ENCODE peak calls at places on chromosomes 4 and X, in six cellular contexts. F is heart left ventricle, D is GM12878, U is upper lobe of left lung, N is uterus, A is IMR-90. B is an unnamed sample.

GRCh38 chr4:105651879-105652640 is 56.4 kb downstream of the INTS12 start:
- DNase-seq in N (no peak), U (no peak), D (no peak), A (no peak), F (no peak), B (no peak)

GRCh38 chr4:26069218-26069617 is 155.2 kb downstream of the SMIM20 start:
- DNase-seq in D (no peak), A (peak; percentile 47), N (no peak), F (no peak), U (no peak), B (no peak)

GRCh38 chrX:112979879-112980278 is 139.2 kb upstream of the AMOT start:
- DNase-seq in D (no peak), N (no peak), F (no peak), A (no peak), U (no peak), B (no peak)

GRCh38 chrX:3815896-3816664 is 102.6 kb upstream of the PRKX start:
- DNase-seq in D (peak; percentile 13), A (peak; percentile 12), U (peak; percentile 86), F (peak; percentile 23), N (peak; percentile 48), B (peak; percentile 22)

GRCh38 chr4:121073672-121074386 is 1.5 kb upstream of the NDNF start:
- DNase-seq in F (no peak), U (no peak), A (no peak), D (no peak), N (no peak), B (no peak)

GRCh38 chr4:135144498-135144897 is 942.9 kb upstream of the PABPC4L start:
- DNase-seq in N (no peak), D (no peak), F (no peak), U (no peak), A (no peak), B (no peak)

GRCh38 chr4:103011378-103012025 is 8.0 kb downstream of the SLC9B1 start:
- DNase-seq in D (no peak), N (peak; percentile 23), A (peak; percentile 48), U (no peak), F (no peak), B (peak; percentile 48)

GRCh38 chr4:1763550-1764080 is 29.5 kb upstream of the FGFR3 start:
- DNase-seq in U (no peak), N (peak; percentile 23), A (peak; percentile 22), F (no peak), D (no peak), B (peak; percentile 52)

GRCh38 chrX:40543661-40544328 is 37.0 kb upstream of the ATP6AP2 start:
- DNase-seq in D (peak; percentile 33), N (peak; percentile 33), A (peak; percentile 71), F (no peak), U (no peak), B (peak; percentile 17)

GRCh38 chrX:83508006-83508405 is at the start of gene POU3F4:
- DNase-seq in D (no peak), U (peak; percentile 15), N (no peak), F (no peak), A (no peak), B (peak; percentile 30)

GRCh38 chr4:106806158-106806797 is 229.8 kb downstream of the DKK2 start:
- DNase-seq in U (no peak), D (no peak), A (no peak), F (no peak), N (no peak), B (no peak)

GRCh38 chrX:7985568-7985967 is 58.4 kb upstream of the PNPLA4 start:
- DNase-seq in F (no peak), A (peak; percentile 30), U (no peak), D (no peak), N (no peak), B (no peak)

GRCh38 chrX:97126020-97126419 is 242.3 kb downstream of the RPA4 start:
- DNase-seq in D (no peak), F (no peak), N (no peak), A (peak; percentile 73), U (no peak), B (no peak)

GRCh38 chr4:46993075-46994006 is at the start of gene GABRA4:
- DNase-seq in F (peak; percentile 23), N (no peak), A (no peak), D (no peak), U (peak; percentile 65), B (no peak)

GRCh38 chrX:5957506-5957905 is 271.2 kb downstream of the NLGN4X start:
- DNase-seq in N (no peak), U (no peak), F (no peak), A (no peak), D (no peak), B (no peak)

GRCh38 chr4:182212211-182212761 is 30.9 kb upstream of the TENM3 start:
- DNase-seq in D (no peak), F (no peak), U (peak; percentile 45), A (peak; percentile 65), N (no peak), B (peak; percentile 17)

GRCh38 chr4:181593703-181594102 is 649.5 kb upstream of the TENM3 start:
- DNase-seq in D (no peak), U (no peak), F (no peak), N (no peak), A (no peak), B (no peak)

GRCh38 chr4:13159041-13159620 is 325.0 kb downstream of the RAB28 start:
- DNase-seq in F (no peak), N (no peak), A (no peak), D (no peak), U (no peak), B (no peak)

GRCh38 chr4:150769235-150769634 is 187.3 kb downstream of the MAB21L2 start:
- DNase-seq in F (no peak), A (peak; percentile 70), N (no peak), D (no peak), U (no peak), B (no peak)

GRCh38 chrX:65702956-65703355 is 35.5 kb downstream of the MSN start:
- DNase-seq in A (no peak), D (no peak), F (no peak), U (no peak), N (no peak), B (no peak)

GRCh38 chr4:98363431-98363830 is 102.2 kb downstream of the RAP1GDS1 start:
- DNase-seq in A (no peak), U (no peak), N (no peak), D (no peak), F (no peak), B (no peak)

GRCh38 chr4:182380701-182381295 is 137.6 kb downstream of the TENM3 start:
- DNase-seq in D (no peak), U (no peak), A (no peak), N (no peak), F (no peak), B (no peak)

GRCh38 chr4:157075811-157076577 is at the start of gene GLRB:
- DNase-seq in D (no peak), F (peak; percentile 20), A (peak; percentile 11), N (peak; percentile 16), U (peak; percentile 88), B (peak; percentile 34)

GRCh38 chrX:118520858-118521206 is 25.2 kb downstream of the DOCK11 start:
- DNase-seq in D (no peak), U (no peak), A (no peak), F (no peak), N (no peak), B (no peak)

GRCh38 chr4:54063224-54063623 is 1.2 kb downstream of the CHIC2 start:
- DNase-seq in F (no peak), A (peak; percentile 60), N (no peak), U (no peak), D (no peak), B (no peak)

DNA sequence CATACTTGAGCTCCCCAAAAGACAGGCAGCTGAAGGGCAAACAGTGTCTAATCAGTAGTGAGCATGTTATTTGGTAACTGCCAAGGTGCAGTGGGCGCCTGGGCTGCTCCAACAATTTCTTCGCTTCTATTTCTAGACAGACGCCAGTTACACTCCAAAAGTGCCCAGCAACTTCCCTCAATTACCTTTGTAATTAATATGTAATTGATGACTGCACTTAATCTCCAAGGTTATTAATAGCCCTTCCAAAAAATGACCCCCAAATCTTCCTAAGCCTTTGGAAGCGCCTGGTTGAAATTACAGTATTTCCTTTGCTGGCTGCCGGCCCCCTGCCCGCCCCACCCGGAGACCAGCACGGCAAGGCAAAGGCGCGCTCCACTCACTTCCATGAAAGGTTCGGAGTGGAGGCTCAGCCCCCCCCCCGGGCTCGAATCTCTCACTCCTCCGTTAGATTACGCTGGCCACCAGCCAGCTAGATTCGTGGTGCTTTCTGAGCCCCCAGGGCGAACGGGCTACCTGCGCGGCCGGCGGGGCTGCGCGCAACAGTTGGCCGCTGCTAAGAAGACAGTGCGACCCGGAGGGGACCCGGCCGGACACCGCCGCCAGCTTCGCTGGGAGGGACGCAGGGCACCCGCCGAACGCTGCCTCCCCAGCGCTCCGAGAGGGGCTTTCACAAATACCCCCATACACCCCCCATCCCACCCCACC is 1.9 kb downstream of the GPC4 start:
- DNase-seq in A (no peak), F (peak; percentile 15), D (no peak), U (peak; percentile 69), N (peak; percentile 30), B (no peak)
- H3K4me3 ChIP-seq in A (peak overlapping the region; percentile 96), F (peak overlapping the region; percentile 53), D (no peak overlapping the region), U (no peak overlapping the region), N (peak overlapping the region; percentile 59), B (peak overlapping the region; percentile 61)

DNA sequence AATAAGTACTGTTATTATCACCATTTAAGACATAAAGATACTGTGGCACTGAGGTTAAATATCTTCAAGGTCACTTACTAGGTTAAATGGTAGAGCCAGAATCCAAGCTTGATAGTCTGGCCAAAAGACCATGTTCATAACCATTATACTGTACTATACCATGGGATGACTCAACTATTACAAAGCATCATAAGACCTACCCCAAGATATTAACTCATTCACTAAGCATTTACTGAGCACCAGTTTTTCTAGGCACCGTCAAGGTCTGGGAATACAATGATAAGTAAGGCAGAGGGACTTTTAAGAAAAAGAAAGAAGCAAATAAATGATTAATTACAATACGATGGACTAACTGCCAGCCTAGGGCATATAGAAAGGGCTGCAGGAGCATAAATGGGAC is 95.5 kb upstream of the KCTD8 start:
- DNase-seq in D (no peak), A (no peak), F (no peak), U (no peak), N (no peak), B (no peak)
- TF ChIP-seq POLR2A in D (no peak), A (no peak), F (no peak), U (no peak), N (no peak), B (no peak)

GRCh38 chr4:7719354-7720174 is 220.1 kb downstream of the AFAP1 start:
- DNase-seq in U (no peak), D (no peak), A (no peak), F (peak; percentile 55), N (peak; percentile 44), B (peak; percentile 81)
- H3K4me3 ChIP-seq in U (no peak overlapping the region), D (no peak overlapping the region), A (no peak overlapping the region), F (no peak overlapping the region), N (no peak overlapping the region), B (peak overlapping the region; percentile 44)

GRCh38 chr4:83112678-83113428 is 1.7 kb downstream of the PLAC8 start:
- DNase-seq in U (no peak), D (peak; percentile 50), A (peak; percentile 12), F (no peak), N (no peak), B (no peak)

GRCh38 chr4:83115656-83116285 is 1.2 kb upstream of the PLAC8 start:
- DNase-seq in A (no peak), N (no peak), F (no peak), D (no peak), U (no peak), B (no peak)

GRCh38 chr4:83115000-83115399 is 471 bp upstream of the PLAC8 start:
- DNase-seq in F (no peak), A (peak; percentile 59), D (no peak), N (no peak), U (no peak), B (no peak)

GRCh38 chr4:83113429-83113786 is 1.1 kb downstream of the PLAC8 start:
- DNase-seq in N (no peak), F (no peak), D (no peak), U (no peak), A (no peak), B (no peak)

GRCh38 chr4:83114576-83114975 is at the start of gene PLAC8:
- DNase-seq in U (no peak), F (no peak), A (no peak), D (peak; percentile 92), N (no peak), B (no peak)
- TF ChIP-seq POLR2A in U (peak; percentile 31), F (no peak), A (no peak), D (peak; percentile 24), N (no peak), B (no peak)

B was measured in testis.